ENCODE peak calls at places on chromosomes 3 and 15, in seven cellular contexts. S is HFF-Myc, M is GM12865, Z is cardiac fibroblast, V is NB4, G is breast epithelium, X is fibroblast of pulmonary artery. B is an unnamed sample.

GRCh38 chr3:65729553-65729952 is 309.2 kb downstream of the MAGI1 start:
- DNase-seq in S (peak; percentile 41), X (peak; percentile 81), Z (peak; percentile 78), G (no peak), M (no peak), V (no peak), B (no peak)

GRCh38 chr3:67018105-67018788 is 20.1 kb downstream of the KBTBD8 start:
- DNase-seq in M (peak; percentile 79), Z (peak; percentile 50), G (no peak), X (peak; percentile 62), S (no peak), V (no peak), B (no peak)

GRCh38 chr15:76199106-76200082 is 111.9 kb downstream of the ETFA start:
- DNase-seq in S (no peak), X (peak; percentile 88), Z (peak; percentile 93), G (no peak), V (no peak), M (no peak), B (no peak)

GRCh38 chr15:40928975-40929729 is at the start of gene DLL4:
- DNase-seq in V (peak; percentile 88), Z (peak; percentile 36), S (no peak), M (peak; percentile 71), G (peak; percentile 44), X (no peak), B (no peak)

GRCh38 chr3:132399054-132399929 is 18.0 kb upstream of the DNAJC13 start:
- DNase-seq in Z (peak; percentile 83), G (no peak), X (peak; percentile 85), S (no peak), M (peak; percentile 70), V (peak; percentile 70), B (no peak)

GRCh38 chr15:63306480-63307073 is 29.2 kb downstream of the APH1B start:
- DNase-seq in G (no peak), S (no peak), Z (no peak), X (no peak), V (no peak), M (no peak), B (no peak)

GRCh38 chr3:154229217-154229590 is 95.1 kb downstream of the DHX36 start:
- DNase-seq in X (no peak), Z (no peak), M (no peak), G (no peak), V (no peak), S (no peak), B (no peak)

GRCh38 chr15:47737424-47737823 is 20.1 kb downstream of the SEMA6D start:
- DNase-seq in V (no peak), G (no peak), S (no peak), M (no peak), Z (peak; percentile 22), X (peak; percentile 45), B (no peak)

GRCh38 chr3:142366434-142366833 is 81.4 kb downstream of the XRN1 start:
- DNase-seq in S (no peak), M (no peak), V (peak; percentile 32), X (peak; percentile 16), G (no peak), Z (peak; percentile 18), B (no peak)

GRCh38 chr15:74994236-74994635 is 1.1 kb upstream of the SCAMP5 start:
- DNase-seq in V (no peak), X (no peak), S (no peak), Z (no peak), M (no peak), G (no peak), B (no peak)

GRCh38 chr3:59412506-59412905 is 362.7 kb upstream of the CFAP20DC start:
- DNase-seq in M (no peak), Z (no peak), V (no peak), G (no peak), X (no peak), S (no peak), B (no peak)

GRCh38 chr3:190701096-190701532 is 161.4 kb downstream of the GMNC start:
- DNase-seq in V (peak; percentile 71), M (peak; percentile 47), X (peak; percentile 75), S (peak; percentile 2), G (peak; percentile 38), Z (peak; percentile 85), B (peak; percentile 68)

GRCh38 chr3:27669505-27670085 is 52.5 kb downstream of the EOMES start:
- DNase-seq in M (peak; percentile 25), S (no peak), G (no peak), V (no peak), X (no peak), Z (no peak), B (no peak)

GRCh38 chr15:74445816-74446763 is 12.3 kb upstream of the SEMA7A start:
- DNase-seq in V (no peak), M (no peak), S (no peak), Z (no peak), X (no peak), G (no peak), B (no peak)

GRCh38 chr3:48215466-48215865 is 7.8 kb upstream of the CAMP start:
- DNase-seq in M (no peak), V (no peak), Z (peak; percentile 40), G (no peak), X (peak; percentile 69), S (no peak), B (no peak)

GRCh38 chr3:7146529-7146928 is 285.6 kb downstream of the GRM7 start:
- DNase-seq in X (no peak), S (no peak), G (no peak), M (no peak), Z (no peak), V (no peak), B (no peak)

DNA sequence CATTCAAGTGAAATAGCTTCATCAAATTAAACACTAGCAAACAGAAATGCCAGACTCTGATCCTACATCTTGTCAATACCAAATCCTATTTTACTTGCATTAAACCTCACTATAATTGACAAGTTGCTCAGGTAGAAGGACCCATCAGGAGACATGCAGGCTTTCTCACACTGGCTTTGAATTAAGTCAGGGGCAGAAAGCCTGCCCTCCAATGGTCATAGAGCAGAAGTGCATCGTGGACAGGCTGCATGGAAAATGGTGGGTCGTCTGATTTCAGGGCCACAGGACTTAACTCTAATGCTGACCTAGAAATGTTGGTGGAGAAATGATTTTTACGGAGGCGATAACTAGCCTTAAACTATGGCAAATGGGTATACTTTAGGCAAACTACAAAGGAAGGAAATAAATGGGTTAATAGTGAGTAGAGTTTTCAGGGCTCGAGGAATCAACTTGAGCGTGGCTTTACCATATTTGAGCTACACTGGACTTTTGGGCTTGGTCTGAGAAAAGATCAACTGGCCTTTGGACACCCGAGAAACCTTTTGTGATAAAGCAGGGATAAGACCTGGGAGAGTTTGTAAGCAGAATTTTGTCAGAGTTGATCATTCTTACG is 283.9 kb downstream of the GRM7 start:
- DNase-seq in V (peak; percentile 37), G (no peak), S (no peak), Z (no peak), X (peak; percentile 1), M (peak; percentile 60), B (no peak)
- TF ChIP-seq CTCF in V (peak; percentile 59), G (no peak), S (no peak), Z (peak; percentile 10), X (peak; percentile 15), M (peak; percentile 61), B (peak; percentile 91)

GRCh38 chr3:113873814-113874526 is 35.4 kb downstream of the GRAMD1C start:
- DNase-seq in Z (no peak), M (no peak), V (no peak), S (no peak), X (no peak), G (no peak), B (peak; percentile 26)
- H3K4me3 ChIP-seq in Z (no peak overlapping the region), M (no peak overlapping the region), V (no peak overlapping the region), S (no peak overlapping the region), X (no peak overlapping the region), G (no peak overlapping the region), B (no peak overlapping the region)

DNA sequence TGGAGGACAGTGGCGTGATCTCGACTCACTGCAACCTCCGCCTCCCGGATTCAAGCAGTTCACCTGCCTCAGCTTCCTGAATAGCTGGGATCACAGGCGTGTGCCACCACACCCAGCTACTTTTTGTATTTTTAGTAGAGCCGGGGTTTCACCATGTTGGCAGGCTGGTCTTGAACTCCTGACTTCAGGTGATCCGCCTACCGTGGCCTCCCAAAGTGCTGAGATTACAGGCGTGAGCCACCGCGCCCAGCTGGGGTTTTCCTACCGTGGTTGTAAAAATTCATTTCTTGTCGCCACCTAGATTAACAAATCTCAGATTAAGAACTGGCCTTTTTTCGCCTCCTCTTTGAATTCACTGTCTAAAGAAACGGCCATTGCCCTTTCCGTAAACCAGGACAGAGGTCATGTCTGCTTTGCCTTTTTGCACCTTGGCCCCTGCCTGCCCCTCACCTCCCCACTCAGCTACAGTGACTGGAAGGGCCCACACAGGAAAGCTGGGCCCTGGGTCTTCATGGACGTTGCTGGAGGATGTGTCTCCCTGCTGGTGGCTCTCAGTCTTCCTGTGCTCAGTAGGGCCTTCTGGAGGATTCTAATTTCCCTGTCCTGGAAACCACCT is 17.2 kb downstream of the ZNF710 start:
- DNase-seq in Z (no peak), X (no peak), V (no peak), M (no peak), G (no peak), S (no peak), B (no peak)
- TF ChIP-seq CTCF in Z (no peak), X (no peak), V (no peak), M (no peak), G (no peak), S (no peak), B (no peak)

DNA sequence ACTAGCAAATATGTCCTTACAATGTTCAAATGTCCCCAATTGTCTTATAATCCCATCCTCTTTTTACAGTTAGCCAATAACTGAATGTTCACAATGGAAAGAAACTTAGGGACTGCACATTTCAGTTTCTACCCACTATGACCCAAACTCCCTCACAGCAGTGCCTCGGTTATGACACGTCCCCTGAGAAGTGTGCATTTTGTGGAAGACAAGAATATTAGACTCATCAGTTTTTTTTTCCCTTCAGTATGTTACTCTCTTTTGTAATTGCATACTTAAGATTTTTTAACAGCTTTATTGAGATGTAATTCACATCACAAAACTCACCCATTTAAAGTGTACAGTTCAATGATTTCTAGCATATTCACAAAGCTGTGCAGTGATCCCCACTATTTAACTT is 64.8 kb downstream of the IGF2BP2 start:
- DNase-seq in M (no peak), G (no peak), X (no peak), Z (no peak), V (no peak), S (no peak), B (no peak)
- H3K4me3 ChIP-seq in M (no peak overlapping the region), G (peak overlapping the region; percentile 2), X (no peak overlapping the region), Z (no peak overlapping the region), V (no peak overlapping the region), S (no peak overlapping the region), B (no peak overlapping the region)

DNA sequence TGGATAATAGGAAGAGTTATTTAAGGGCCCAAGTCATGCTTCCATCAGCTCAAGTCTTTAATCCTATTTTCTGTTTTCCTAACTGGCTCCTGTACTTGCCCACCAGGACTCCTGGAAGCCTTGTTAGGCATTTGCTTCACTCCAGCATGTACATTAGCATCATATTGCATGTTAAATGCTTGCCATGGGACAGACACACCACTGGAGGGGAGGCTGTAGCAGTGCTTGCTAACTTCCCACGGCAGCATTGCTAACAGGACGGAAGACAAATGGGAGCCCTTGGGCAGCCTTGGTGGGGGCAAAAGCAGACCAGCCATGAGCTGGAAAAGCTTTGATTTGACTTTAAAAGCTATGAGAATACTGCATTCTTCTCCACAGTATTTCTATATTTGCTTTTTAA is 6.1 kb downstream of the TMOD2 start:
- DNase-seq in Z (no peak), X (no peak), V (no peak), M (no peak), S (no peak), G (no peak), B (no peak)
- TF ChIP-seq CTCF in Z (no peak), X (no peak), V (no peak), M (no peak), S (no peak), G (no peak), B (no peak)